ENCODE peak calls at places on chromosomes 11 and 22, in eight cellular contexts. One of them, this sample, is unnamed.

GRCh38 chr11:69954756-69955155 is 123.4 kb upstream of the ANO1 start:
- DNase-seq in HCT116: no peak
- DNase-seq in neural progenitor cell: no peak
- DNase-seq in K562: no peak
- DNase-seq in endodermal cell: no peak
- DNase-seq in colonic mucosa: no peak
- DNase-seq in IMR-90: no peak
- DNase-seq in mesendoderm: no peak
- DNase-seq in this sample: peak; percentile 29

GRCh38 chr22:38419864-38420172 is 35.2 kb downstream of the KCNJ4 start:
- DNase-seq in HCT116: no peak
- DNase-seq in neural progenitor cell: no peak
- DNase-seq in K562: no peak
- DNase-seq in endodermal cell: no peak
- DNase-seq in colonic mucosa: no peak
- DNase-seq in IMR-90: no peak
- DNase-seq in mesendoderm: no peak
- DNase-seq in this sample: no peak

GRCh38 chr11:114094516-114094915 is 35.0 kb downstream of the ZBTB16 start:
- DNase-seq in HCT116: no peak
- DNase-seq in neural progenitor cell: no peak
- DNase-seq in K562: no peak
- DNase-seq in endodermal cell: no peak
- DNase-seq in colonic mucosa: no peak
- DNase-seq in IMR-90: no peak
- DNase-seq in mesendoderm: no peak
- DNase-seq in this sample: no peak

GRCh38 chr11:26704249-26704648 is 17.6 kb downstream of the SLC5A12 start:
- DNase-seq in HCT116: no peak
- DNase-seq in neural progenitor cell: no peak
- DNase-seq in K562: no peak
- DNase-seq in endodermal cell: no peak
- DNase-seq in colonic mucosa: peak; percentile 59
- DNase-seq in IMR-90: no peak
- DNase-seq in mesendoderm: peak; percentile 80
- DNase-seq in this sample: no peak

GRCh38 chr11:75547617-75548054 is 14.4 kb upstream of the SERPINH1 start:
- DNase-seq in HCT116: no peak
- DNase-seq in neural progenitor cell: peak; percentile 88
- DNase-seq in K562: peak; percentile 91
- DNase-seq in endodermal cell: peak; percentile 92
- DNase-seq in colonic mucosa: peak; percentile 57
- DNase-seq in IMR-90: peak; percentile 65
- DNase-seq in mesendoderm: peak; percentile 80
- DNase-seq in this sample: no peak

GRCh38 chr11:126712017-126712625 is 288.4 kb downstream of the KIRREL3 start:
- DNase-seq in HCT116: no peak
- DNase-seq in neural progenitor cell: no peak
- DNase-seq in K562: peak; percentile 13
- DNase-seq in endodermal cell: no peak
- DNase-seq in colonic mucosa: no peak
- DNase-seq in IMR-90: peak; percentile 62
- DNase-seq in mesendoderm: no peak
- DNase-seq in this sample: no peak

GRCh38 chr11:112805658-112806057 is 155.6 kb upstream of the NCAM1 start:
- DNase-seq in HCT116: no peak
- DNase-seq in neural progenitor cell: no peak
- DNase-seq in K562: no peak
- DNase-seq in endodermal cell: no peak
- DNase-seq in colonic mucosa: no peak
- DNase-seq in IMR-90: no peak
- DNase-seq in mesendoderm: no peak
- DNase-seq in this sample: no peak

GRCh38 chr22:38412435-38413084 is 42.4 kb downstream of the KCNJ4 start:
- DNase-seq in HCT116: no peak
- DNase-seq in neural progenitor cell: peak; percentile 34
- DNase-seq in K562: peak; percentile 82
- DNase-seq in endodermal cell: peak; percentile 80
- DNase-seq in colonic mucosa: peak; percentile 51
- DNase-seq in IMR-90: no peak
- DNase-seq in mesendoderm: no peak
- DNase-seq in this sample: peak; percentile 69

GRCh38 chr11:34232810-34233209 is 125.0 kb downstream of the ABTB2 start:
- DNase-seq in HCT116: no peak
- DNase-seq in neural progenitor cell: no peak
- DNase-seq in K562: no peak
- DNase-seq in endodermal cell: no peak
- DNase-seq in colonic mucosa: no peak
- DNase-seq in IMR-90: no peak
- DNase-seq in mesendoderm: no peak
- DNase-seq in this sample: no peak

GRCh38 chr11:124951341-124951740 is 2.7 kb upstream of the CCDC15 start:
- DNase-seq in HCT116: no peak
- DNase-seq in neural progenitor cell: no peak
- DNase-seq in K562: no peak
- DNase-seq in endodermal cell: no peak
- DNase-seq in colonic mucosa: no peak
- DNase-seq in IMR-90: no peak
- DNase-seq in mesendoderm: no peak
- DNase-seq in this sample: no peak
- H3K9ac ChIP-seq in HCT116: no peak overlapping the region
- H3K9ac ChIP-seq in neural progenitor cell: no peak overlapping the region
- H3K9ac ChIP-seq in K562: no peak overlapping the region
- H3K9ac ChIP-seq in endodermal cell: no peak overlapping the region
- H3K9ac ChIP-seq in colonic mucosa: no peak overlapping the region
- H3K9ac ChIP-seq in IMR-90: no peak overlapping the region
- H3K9ac ChIP-seq in mesendoderm: no peak overlapping the region
- H3K9ac ChIP-seq in this sample: no peak overlapping the region

GRCh38 chr11:130451261-130452019 is 3.0 kb downstream of the ADAMTS15 start:
- DNase-seq in HCT116: no peak
- DNase-seq in neural progenitor cell: no peak
- DNase-seq in K562: no peak
- DNase-seq in endodermal cell: no peak
- DNase-seq in colonic mucosa: peak; percentile 32
- DNase-seq in IMR-90: peak; percentile 74
- DNase-seq in mesendoderm: no peak
- DNase-seq in this sample: no peak
- H3K9ac ChIP-seq in HCT116: no peak overlapping the region
- H3K9ac ChIP-seq in neural progenitor cell: no peak overlapping the region
- H3K9ac ChIP-seq in K562: no peak overlapping the region
- H3K9ac ChIP-seq in endodermal cell: no peak overlapping the region
- H3K9ac ChIP-seq in colonic mucosa: no peak overlapping the region
- H3K9ac ChIP-seq in IMR-90: peak overlapping the region; percentile 70
- H3K9ac ChIP-seq in mesendoderm: no peak overlapping the region
- H3K9ac ChIP-seq in this sample: peak overlapping the region; percentile 80

DNA sequence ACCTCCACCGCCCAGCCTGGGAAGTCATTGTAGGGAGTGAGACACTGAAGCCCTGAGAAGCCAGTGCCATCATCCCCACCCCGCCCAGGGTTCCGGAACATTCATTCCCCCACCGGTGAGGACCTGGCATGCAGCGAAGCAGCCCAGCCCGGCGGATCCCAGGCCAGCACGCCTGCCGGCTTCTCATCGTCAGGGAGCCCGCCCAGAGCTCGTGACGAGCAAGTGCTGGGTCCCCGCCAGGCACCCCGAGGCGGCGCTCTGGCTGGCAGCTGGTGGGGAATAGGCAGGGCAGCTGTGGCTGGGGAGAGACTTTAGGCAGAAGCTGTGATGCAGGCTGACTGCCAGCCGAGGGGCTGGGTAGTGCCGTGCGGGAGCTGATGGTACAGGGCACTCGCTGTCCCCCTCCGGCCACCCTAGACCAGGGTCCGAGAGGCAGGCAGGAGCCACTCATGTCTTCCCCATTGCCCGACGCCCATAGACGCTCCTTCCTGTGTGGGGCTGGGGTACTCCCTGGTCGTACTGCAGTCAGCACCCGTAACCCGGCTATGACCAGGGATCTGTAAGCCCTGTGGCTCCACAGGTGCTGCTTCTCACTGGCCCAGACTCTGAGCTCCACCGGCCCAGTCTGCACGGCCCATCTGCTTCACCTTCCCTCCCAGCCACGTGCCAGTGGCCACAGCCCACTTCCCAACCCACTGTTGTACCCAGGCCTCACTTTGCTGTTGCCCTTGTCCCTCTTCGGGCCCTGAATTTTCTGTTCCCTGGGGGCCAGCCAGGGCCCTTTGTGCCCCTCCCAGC is 24.5 kb upstream of the CABP7 start:
- DNase-seq in HCT116: no peak
- DNase-seq in neural progenitor cell: no peak
- DNase-seq in K562: no peak
- DNase-seq in endodermal cell: no peak
- DNase-seq in colonic mucosa: no peak
- DNase-seq in IMR-90: no peak
- DNase-seq in mesendoderm: no peak
- DNase-seq in this sample: no peak
- H3K9ac ChIP-seq in HCT116: no peak overlapping the region
- H3K9ac ChIP-seq in neural progenitor cell: no peak overlapping the region
- H3K9ac ChIP-seq in K562: no peak overlapping the region
- H3K9ac ChIP-seq in endodermal cell: no peak overlapping the region
- H3K9ac ChIP-seq in colonic mucosa: no peak overlapping the region
- H3K9ac ChIP-seq in IMR-90: no peak overlapping the region
- H3K9ac ChIP-seq in mesendoderm: no peak overlapping the region
- H3K9ac ChIP-seq in this sample: no peak overlapping the region

GRCh38 chr11:125270106-125270505 is 105.6 kb downstream of the PKNOX2 start:
- DNase-seq in HCT116: no peak
- DNase-seq in neural progenitor cell: no peak
- DNase-seq in K562: no peak
- DNase-seq in endodermal cell: no peak
- DNase-seq in colonic mucosa: no peak
- DNase-seq in IMR-90: no peak
- DNase-seq in mesendoderm: no peak
- DNase-seq in this sample: no peak

GRCh38 chr11:125270711-125271110 is 106.2 kb downstream of the PKNOX2 start:
- DNase-seq in HCT116: no peak
- DNase-seq in neural progenitor cell: no peak
- DNase-seq in K562: peak; percentile 15
- DNase-seq in endodermal cell: no peak
- DNase-seq in colonic mucosa: no peak
- DNase-seq in IMR-90: peak; percentile 77
- DNase-seq in mesendoderm: peak; percentile 27
- DNase-seq in this sample: no peak

GRCh38 chr11:125267548-125267947 is 103.0 kb downstream of the PKNOX2 start:
- DNase-seq in HCT116: no peak
- DNase-seq in neural progenitor cell: no peak
- DNase-seq in K562: no peak
- DNase-seq in endodermal cell: peak; percentile 51
- DNase-seq in colonic mucosa: no peak
- DNase-seq in IMR-90: no peak
- DNase-seq in mesendoderm: no peak
- DNase-seq in this sample: no peak

GRCh38 chr11:125271436-125272064 is 107.0 kb downstream of the PKNOX2 start:
- DNase-seq in HCT116: no peak
- DNase-seq in neural progenitor cell: no peak
- DNase-seq in K562: no peak
- DNase-seq in endodermal cell: no peak
- DNase-seq in colonic mucosa: no peak
- DNase-seq in IMR-90: no peak
- DNase-seq in mesendoderm: no peak
- DNase-seq in this sample: no peak

GRCh38 chr11:125268611-125269010 is 104.1 kb downstream of the PKNOX2 start:
- DNase-seq in HCT116: no peak
- DNase-seq in neural progenitor cell: no peak
- DNase-seq in K562: no peak
- DNase-seq in endodermal cell: no peak
- DNase-seq in colonic mucosa: no peak
- DNase-seq in IMR-90: peak; percentile 43
- DNase-seq in mesendoderm: no peak
- DNase-seq in this sample: no peak
- H3K9ac ChIP-seq in HCT116: no peak overlapping the region
- H3K9ac ChIP-seq in neural progenitor cell: no peak overlapping the region
- H3K9ac ChIP-seq in K562: no peak overlapping the region
- H3K9ac ChIP-seq in endodermal cell: no peak overlapping the region
- H3K9ac ChIP-seq in colonic mucosa: no peak overlapping the region
- H3K9ac ChIP-seq in IMR-90: no peak overlapping the region
- H3K9ac ChIP-seq in mesendoderm: no peak overlapping the region
- H3K9ac ChIP-seq in this sample: no peak overlapping the region

GRCh38 chr11:108897071-108897481 is 232.2 kb downstream of the DDX10 start:
- DNase-seq in HCT116: peak; percentile 95
- DNase-seq in neural progenitor cell: peak; percentile 54
- DNase-seq in K562: no peak
- DNase-seq in endodermal cell: no peak
- DNase-seq in colonic mucosa: no peak
- DNase-seq in IMR-90: peak; percentile 63
- DNase-seq in mesendoderm: no peak
- DNase-seq in this sample: no peak
- H3K9ac ChIP-seq in HCT116: peak overlapping the region; percentile 47
- H3K9ac ChIP-seq in neural progenitor cell: no peak overlapping the region
- H3K9ac ChIP-seq in K562: no peak overlapping the region
- H3K9ac ChIP-seq in endodermal cell: no peak overlapping the region
- H3K9ac ChIP-seq in colonic mucosa: no peak overlapping the region
- H3K9ac ChIP-seq in IMR-90: no peak overlapping the region
- H3K9ac ChIP-seq in mesendoderm: no peak overlapping the region
- H3K9ac ChIP-seq in this sample: no peak overlapping the region

GRCh38 chr22:20809538-20810185 is 35.7 kb downstream of the SERPIND1 start:
- DNase-seq in HCT116: no peak
- DNase-seq in neural progenitor cell: no peak
- DNase-seq in K562: no peak
- DNase-seq in endodermal cell: no peak
- DNase-seq in colonic mucosa: no peak
- DNase-seq in IMR-90: no peak
- DNase-seq in mesendoderm: no peak
- DNase-seq in this sample: no peak
- H3K9ac ChIP-seq in HCT116: no peak overlapping the region
- H3K9ac ChIP-seq in neural progenitor cell: no peak overlapping the region
- H3K9ac ChIP-seq in K562: no peak overlapping the region
- H3K9ac ChIP-seq in endodermal cell: no peak overlapping the region
- H3K9ac ChIP-seq in colonic mucosa: no peak overlapping the region
- H3K9ac ChIP-seq in IMR-90: no peak overlapping the region
- H3K9ac ChIP-seq in mesendoderm: no peak overlapping the region
- H3K9ac ChIP-seq in this sample: no peak overlapping the region

DNA sequence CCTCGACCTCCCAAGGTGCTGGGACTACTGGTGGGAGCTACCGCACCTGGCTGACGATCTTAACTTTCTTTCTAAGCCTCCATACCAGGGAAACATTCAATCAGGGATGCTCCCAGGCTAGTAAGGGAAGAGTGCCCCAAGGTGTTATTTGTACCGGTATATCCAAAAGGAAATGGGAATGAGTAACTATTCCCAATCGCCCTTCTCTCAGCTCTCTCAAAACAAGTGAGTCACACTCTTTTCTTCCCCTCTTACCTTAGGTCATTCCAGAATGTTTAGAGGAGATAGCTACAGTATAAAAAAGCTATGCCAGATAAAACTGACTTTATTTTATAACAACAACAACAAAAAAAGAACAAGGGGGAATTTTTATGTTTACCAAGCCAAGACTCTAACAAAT is 13.7 kb downstream of the DCDC1 start:
- DNase-seq in HCT116: no peak
- DNase-seq in neural progenitor cell: no peak
- DNase-seq in K562: no peak
- DNase-seq in endodermal cell: no peak
- DNase-seq in colonic mucosa: no peak
- DNase-seq in IMR-90: no peak
- DNase-seq in mesendoderm: no peak
- DNase-seq in this sample: no peak
- H3K9ac ChIP-seq in HCT116: no peak overlapping the region
- H3K9ac ChIP-seq in neural progenitor cell: no peak overlapping the region
- H3K9ac ChIP-seq in K562: no peak overlapping the region
- H3K9ac ChIP-seq in endodermal cell: no peak overlapping the region
- H3K9ac ChIP-seq in colonic mucosa: no peak overlapping the region
- H3K9ac ChIP-seq in IMR-90: no peak overlapping the region
- H3K9ac ChIP-seq in mesendoderm: no peak overlapping the region
- H3K9ac ChIP-seq in this sample: no peak overlapping the region